ENCODE peak calls at places on chromosome 5, in four cellular contexts. D is GM12878, E is K562, P is HepG2. G is an unnamed sample.

GRCh38 chr5:120813551-120813950 is 349.5 kb downstream of the PRR16 start:
- DNase-seq in E (no peak), D (no peak), P (no peak), G (no peak)

GRCh38 chr5:154071799-154072781 is 33.3 kb downstream of the MFAP3 start:
- DNase-seq in P (peak), D (peak), E (peak), G (peak)

GRCh38 chr5:6649186-6649585 is 15.9 kb downstream of the SRD5A1 start:
- DNase-seq in D (no peak), E (peak), P (no peak), G (no peak)

GRCh38 chr5:81601912-81602311 is 149.0 kb downstream of the SSBP2 start:
- DNase-seq in D (no peak), P (no peak), E (no peak), G (no peak)

GRCh38 chr5:132073231-132074013 is at the start of gene CSF2:
- DNase-seq in P (peak), D (no peak), E (no peak), G (no peak)

GRCh38 chr5:151772029-151772867 is 494 bp downstream of the G3BP1 start:
- DNase-seq in E (no peak), P (peak), D (no peak), G (no peak)

GRCh38 chr5:10715605-10716004 is 45.4 kb downstream of the DAP start:
- DNase-seq in E (no peak), P (no peak), D (no peak), G (no peak)

GRCh38 chr5:95403996-95404395 is 12.8 kb downstream of the FAM81B start:
- DNase-seq in P (no peak), E (no peak), D (no peak), G (no peak)

GRCh38 chr5:123421773-123422172 is 1.4 kb downstream of the CEP120 start:
- DNase-seq in P (no peak), D (no peak), E (no peak), G (no peak)

GRCh38 chr5:177607115-177607451 is 7.2 kb downstream of the B4GALT7 start:
- DNase-seq in E (no peak), P (no peak), D (no peak), G (no peak)

GRCh38 chr5:2015961-2016360 is 133.2 kb upstream of the IRX4 start:
- DNase-seq in D (no peak), P (no peak), E (no peak), G (no peak)

GRCh38 chr5:122907238-122907637 is 61.8 kb downstream of the SNX24 start:
- DNase-seq in P (no peak), E (no peak), D (no peak), G (no peak)

GRCh38 chr5:88438006-88438405 is 169.4 kb upstream of the TMEM161B start:
- DNase-seq in D (no peak), P (no peak), E (no peak), G (peak)

GRCh38 chr5:79173626-79174025 is 62.0 kb downstream of the BHMT start:
- DNase-seq in P (peak), D (no peak), E (no peak), G (no peak)

GRCh38 chr5:174151579-174152181 is 106.2 kb downstream of the NSG2 start:
- DNase-seq in E (no peak), D (no peak), P (no peak), G (no peak)

GRCh38 chr5:105943119-105943518 is 1727.6 kb downstream of the EFNA5 start:
- DNase-seq in P (no peak), E (no peak), D (no peak), G (no peak)

GRCh38 chr5:28896949-28897348 is 1858.6 kb upstream of the CDH9 start:
- DNase-seq in E (no peak), D (no peak), P (peak), G (no peak)

GRCh38 chr5:51731641-51732040 is 348.4 kb downstream of the ISL1 start:
- DNase-seq in E (no peak), D (no peak), P (no peak), G (no peak)

GRCh38 chr5:166166071-166166470 is 2125.4 kb upstream of the WWC1 start:
- DNase-seq in P (no peak), D (no peak), E (no peak), G (no peak)

GRCh38 chr5:137630216-137630971 is 105.5 kb downstream of the KLHL3 start:
- DNase-seq in P (no peak), E (no peak), D (no peak), G (no peak)

GRCh38 chr5:123425444-123425843 is 2.2 kb upstream of the CEP120 start:
- DNase-seq in D (no peak), E (no peak), P (no peak), G (no peak)

GRCh38 chr5:97449172-97449571 is 266.1 kb upstream of the RIOK2 start:
- DNase-seq in P (no peak), D (no peak), E (no peak), G (no peak)

GRCh38 chr5:133386662-133387061 is 225.7 kb downstream of the FSTL4 start:
- DNase-seq in D (no peak), P (no peak), E (no peak), G (no peak)

GRCh38 chr5:8641796-8642505 is 773.0 kb downstream of the MTRR start:
- DNase-seq in P (no peak), E (no peak), D (no peak), G (no peak)

GRCh38 chr5:53067641-53068040 is 41.9 kb downstream of the MOCS2 start:
- DNase-seq in D (no peak), E (no peak), P (no peak), G (no peak)

GRCh38 chr5:110965773-110966581 is 105.5 kb upstream of the TSLP start:
- DNase-seq in E (no peak), D (no peak), P (no peak), G (no peak)

GRCh38 chr5:149172261-149172660 is 31.0 kb downstream of the ABLIM3 start:
- DNase-seq in P (no peak), D (no peak), E (no peak), G (no peak)

GRCh38 chr5:93585753-93586385 is 2.8 kb downstream of the NR2F1 start:
- DNase-seq in E (no peak), D (no peak), P (no peak), G (no peak)

GRCh38 chr5:145062280-145062679 is 772.9 kb downstream of the PRELID2 start:
- DNase-seq in P (no peak), D (no peak), E (no peak), G (no peak)

GRCh38 chr5:101929628-101930027 is 366.5 kb downstream of the SLCO4C1 start:
- DNase-seq in D (no peak), E (no peak), P (no peak), G (no peak)

GRCh38 chr5:32419791-32420190 is 24.7 kb downstream of the ZFR start:
- DNase-seq in D (no peak), E (no peak), P (no peak), G (no peak)

GRCh38 chr5:180632768-180633167 is 16.6 kb downstream of the FLT4 start:
- DNase-seq in E (no peak), D (no peak), P (no peak), G (no peak)

GRCh38 chr5:143119301-143119769 is 284.2 kb downstream of the NR3C1 start:
- DNase-seq in E (no peak), P (no peak), D (no peak), G (no peak)

GRCh38 chr5:170426149-170426767 is 37.1 kb upstream of the KCNMB1 start:
- DNase-seq in P (no peak), E (no peak), D (no peak), G (no peak)

GRCh38 chr5:78577051-78577807 is 71.3 kb downstream of the LHFPL2 start:
- DNase-seq in E (no peak), D (no peak), P (no peak), G (no peak)

GRCh38 chr5:969421-969839 is 39.2 kb upstream of the NKD2 start:
- DNase-seq in E (no peak), D (no peak), P (no peak), G (no peak)

GRCh38 chr5:141944086-141944485 is 13.9 kb downstream of the PCDH12 start:
- DNase-seq in E (no peak), D (no peak), P (no peak), G (no peak)

GRCh38 chr5:178143901-178144300 is 9.8 kb downstream of the NHP2 start:
- DNase-seq in P (no peak), E (no peak), D (no peak), G (no peak)

GRCh38 chr5:142110046-142110531 is 1.5 kb downstream of the NDFIP1 start:
- DNase-seq in E (peak), P (peak), D (peak), G (no peak)

GRCh38 chr5:134620634-134621033 is 12.0 kb downstream of the SAR1B start:
- DNase-seq in E (no peak), D (no peak), P (no peak), G (no peak)
- TF ChIP-seq ZBTB33 in E (no peak), D (no peak), P (no peak), G (no peak)

DNA sequence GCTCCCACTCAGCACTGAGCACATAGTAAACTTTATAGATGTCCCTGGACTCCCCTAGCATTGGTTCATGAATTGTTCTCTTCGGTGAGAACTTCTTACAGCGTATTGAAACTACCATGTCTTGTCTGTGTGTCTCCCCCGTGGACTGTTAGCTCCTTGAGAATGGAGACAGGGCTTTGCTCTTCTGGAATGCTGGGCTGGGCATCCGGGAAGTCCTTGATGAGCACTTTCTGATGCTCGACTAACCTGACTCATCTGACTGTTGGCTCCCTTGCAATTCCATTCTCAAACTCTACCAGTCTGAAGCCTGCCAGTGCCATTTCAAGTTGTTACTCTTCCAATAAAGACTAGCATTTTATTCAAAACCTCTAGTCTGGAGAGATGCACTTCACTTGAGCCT is 15.0 kb upstream of the PFDN1 start:
- DNase-seq in D (no peak), P (no peak), E (no peak), G (no peak)
- TF ChIP-seq ZBTB33 in D (no peak), P (no peak), E (no peak), G (no peak)

GRCh38 chr5:33475706-33476105 is 34.9 kb downstream of the TARS1 start:
- DNase-seq in E (no peak), D (no peak), P (no peak), G (no peak)
- TF ChIP-seq ZBTB33 in E (no peak), D (no peak), P (no peak), G (no peak)

GRCh38 chr5:126341906-126342625 is 81.1 kb upstream of the GRAMD2B start:
- DNase-seq in P (no peak), E (no peak), D (no peak), G (no peak)

GRCh38 chr5:126338516-126339153 is 84.6 kb upstream of the GRAMD2B start:
- DNase-seq in P (no peak), D (no peak), E (no peak), G (no peak)

GRCh38 chr5:126334755-126335154 is 88.5 kb upstream of the GRAMD2B start:
- DNase-seq in D (no peak), E (no peak), P (no peak), G (no peak)

GRCh38 chr5:126335871-126336270 is 87.3 kb upstream of the GRAMD2B start:
- DNase-seq in D (no peak), P (no peak), E (no peak), G (no peak)

GRCh38 chr5:126339215-126339805 is 83.9 kb upstream of the GRAMD2B start:
- DNase-seq in P (peak), E (peak), D (no peak), G (peak)
- TF ChIP-seq ZBTB33 in P (no peak), E (peak), D (no peak), G (no peak)

DNA sequence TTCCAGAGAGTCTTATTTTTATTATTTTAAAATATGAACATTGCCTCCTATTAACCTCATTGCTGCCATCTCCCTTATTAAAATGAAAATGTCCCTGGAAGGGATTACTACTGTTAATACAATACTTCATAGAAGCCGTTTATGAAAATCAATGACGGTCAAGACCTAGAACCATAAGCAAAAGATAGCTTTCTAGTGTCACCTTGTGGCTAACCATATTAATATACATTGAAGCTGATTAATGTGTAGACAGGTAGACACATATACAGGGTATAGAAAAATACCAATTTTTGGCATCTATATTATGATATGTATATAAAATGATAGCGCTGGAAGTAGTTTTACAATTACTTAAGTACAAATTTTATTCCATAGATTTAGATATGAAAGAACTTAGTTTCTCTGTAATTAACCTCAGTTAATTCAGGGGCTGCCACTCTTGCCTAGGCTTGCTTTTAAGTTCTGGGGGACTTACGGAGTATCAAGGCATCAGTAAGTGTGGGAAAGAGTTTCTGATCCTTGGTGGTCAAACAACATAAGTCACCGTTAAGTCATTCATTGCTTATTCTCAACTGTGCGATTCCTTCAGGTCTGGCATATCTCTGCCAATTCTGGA is 2.5 kb upstream of the YTHDC2 start:
- DNase-seq in D (no peak), E (peak), P (peak), G (peak)
- TF ChIP-seq ZBTB33 in D (no peak), E (no peak), P (no peak), G (no peak)

GRCh38 chr5:176533390-176533789 is 3.8 kb downstream of the RNF44 start:
- DNase-seq in E (peak), P (no peak), D (no peak), G (no peak)
- TF ChIP-seq ZBTB33 in E (no peak), P (no peak), D (no peak), G (no peak)

GRCh38 chr5:159005062-159005461 is 94.7 kb downstream of the EBF1 start:
- DNase-seq in D (no peak), P (no peak), E (no peak), G (no peak)
- TF ChIP-seq ZBTB33 in D (no peak), P (no peak), E (no peak), G (no peak)

GRCh38 chr5:20113031-20113685 is 125.2 kb upstream of the CDH18 start:
- DNase-seq in D (no peak), P (no peak), E (no peak), G (no peak)
- TF ChIP-seq ZBTB33 in D (no peak), P (no peak), E (no peak), G (no peak)

G was measured in HCT116.